ENCODE peak calls at places on chromosomes 1 and 21, in four cellular contexts. Y is CD8-positive, alpha-beta T cell; N is ovary; W is AG09309. H is an unnamed sample.

GRCh38 chr1:156802421-156802820 is 14.2 kb downstream of the SH2D2A start:
- DNase-seq in N (no peak), W (no peak), Y (no peak), H (no peak)

GRCh38 chr1:47911892-47912291 is 85.3 kb downstream of the TRABD2B start:
- DNase-seq in N (no peak), W (no peak), Y (no peak), H (no peak)

GRCh38 chr1:44568128-44568900 is 106.0 kb downstream of the TMEM53 start:
- DNase-seq in Y (no peak), N (no peak), W (no peak), H (no peak)

GRCh38 chr1:174769961-174770549 is 229.7 kb upstream of the CACYBP start:
- DNase-seq in N (no peak), W (peak), Y (no peak), H (peak)

GRCh38 chr1:102970496-102971078 is 137.7 kb downstream of the COL11A1 start:
- DNase-seq in W (peak), N (no peak), Y (no peak), H (peak)

GRCh38 chr1:241614144-241614543 is 26.0 kb downstream of the CHML start:
- DNase-seq in W (no peak), N (no peak), Y (no peak), H (no peak)

GRCh38 chr1:153880962-153881361 is 41.8 kb downstream of the GATAD2B start:
- DNase-seq in Y (peak), N (peak), W (peak), H (peak)

GRCh38 chr1:9842073-9842711 is 18.4 kb upstream of the CLSTN1 start:
- DNase-seq in Y (no peak), N (no peak), W (no peak), H (no peak)

GRCh38 chr1:172108494-172108893 is 267.2 kb downstream of the DNM3 start:
- DNase-seq in W (no peak), N (no peak), Y (no peak), H (no peak)

GRCh38 chr1:2499260-2499659 is 23.2 kb downstream of the PLCH2 start:
- DNase-seq in Y (no peak), W (no peak), N (no peak), H (no peak)

GRCh38 chr1:2501820-2502119 is 24.6 kb downstream of the PANK4 start:
- DNase-seq in N (no peak), Y (no peak), W (no peak), H (no peak)

GRCh38 chr1:2498648-2499047 is 22.6 kb downstream of the PLCH2 start:
- DNase-seq in W (no peak), N (no peak), Y (no peak), H (no peak)

GRCh38 chr1:2501041-2501819 is 25.1 kb downstream of the PLCH2 start:
- DNase-seq in W (no peak), N (no peak), Y (no peak), H (peak)

GRCh38 chr1:2499986-2500596 is 24.0 kb downstream of the PLCH2 start:
- DNase-seq in Y (peak), N (no peak), W (no peak), H (no peak)
- H3K4me3 ChIP-seq in Y (no peak), N (no peak), W (no peak), H (no peak)

DNA sequence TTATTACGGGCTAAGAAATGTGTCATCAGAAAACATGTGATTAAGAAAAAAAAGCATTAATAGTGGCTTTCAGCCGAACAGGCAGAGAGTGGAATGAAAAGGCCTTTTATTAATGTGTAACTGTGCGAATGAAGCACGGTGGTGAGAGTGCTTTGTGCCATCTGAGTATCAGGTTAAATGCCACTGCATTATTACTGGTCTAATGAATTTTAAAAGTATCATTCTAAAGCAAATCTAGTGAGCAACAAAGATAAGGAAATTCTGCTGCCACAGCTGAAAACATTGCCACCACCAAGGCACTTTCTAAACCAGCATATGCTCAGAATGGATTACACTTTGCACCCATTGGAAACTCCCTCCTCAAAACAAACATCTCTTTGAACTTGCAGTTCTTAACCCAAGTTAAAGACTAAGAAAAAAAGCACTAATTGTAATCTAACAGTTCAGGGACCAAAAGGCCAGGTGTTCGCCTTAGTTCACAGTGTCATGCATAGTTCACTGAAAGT is 30.1 kb upstream of the SSX2IP start:
- DNase-seq in N (no peak), Y (no peak), W (no peak), H (no peak)
- H3K4me3 ChIP-seq in N (no peak), Y (no peak), W (no peak), H (no peak)

DNA sequence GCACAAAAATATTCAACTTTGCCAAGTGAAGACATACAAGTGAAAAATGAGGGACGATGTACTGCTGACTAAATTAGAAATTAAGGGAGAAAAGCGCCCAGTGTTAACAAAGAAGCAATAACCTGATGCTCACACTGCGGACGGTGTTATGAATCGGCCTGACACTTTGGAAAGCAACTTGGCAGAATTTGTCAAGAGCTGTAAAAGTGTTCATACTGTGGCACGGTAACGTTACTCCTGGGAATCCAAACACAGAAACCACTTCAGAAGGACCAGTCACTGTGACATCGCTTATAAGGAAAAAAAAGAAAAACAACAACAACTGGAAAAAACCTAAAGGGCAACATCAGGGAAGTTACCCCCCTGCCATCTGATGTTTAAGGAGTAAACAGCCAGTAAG is 27.8 kb downstream of the CAPZB start:
- DNase-seq in N (no peak), W (no peak), Y (no peak), H (no peak)
- H3K4me3 ChIP-seq in N (no peak), W (no peak), Y (no peak), H (no peak)

GRCh38 chr1:234214911-234215892 is 158.1 kb upstream of the COA6 start:
- DNase-seq in Y (no peak), N (no peak), W (no peak), H (no peak)

GRCh38 chr1:234216116-234216703 is 157.0 kb upstream of the COA6 start:
- DNase-seq in N (no peak), Y (no peak), W (no peak), H (no peak)

GRCh38 chr1:234214129-234214910 is 158.9 kb upstream of the COA6 start:
- DNase-seq in W (no peak), N (no peak), Y (no peak), H (no peak)

GRCh38 chr1:234212764-234213406 is 160.4 kb upstream of the COA6 start:
- DNase-seq in W (no peak), N (no peak), Y (no peak), H (no peak)

DNA sequence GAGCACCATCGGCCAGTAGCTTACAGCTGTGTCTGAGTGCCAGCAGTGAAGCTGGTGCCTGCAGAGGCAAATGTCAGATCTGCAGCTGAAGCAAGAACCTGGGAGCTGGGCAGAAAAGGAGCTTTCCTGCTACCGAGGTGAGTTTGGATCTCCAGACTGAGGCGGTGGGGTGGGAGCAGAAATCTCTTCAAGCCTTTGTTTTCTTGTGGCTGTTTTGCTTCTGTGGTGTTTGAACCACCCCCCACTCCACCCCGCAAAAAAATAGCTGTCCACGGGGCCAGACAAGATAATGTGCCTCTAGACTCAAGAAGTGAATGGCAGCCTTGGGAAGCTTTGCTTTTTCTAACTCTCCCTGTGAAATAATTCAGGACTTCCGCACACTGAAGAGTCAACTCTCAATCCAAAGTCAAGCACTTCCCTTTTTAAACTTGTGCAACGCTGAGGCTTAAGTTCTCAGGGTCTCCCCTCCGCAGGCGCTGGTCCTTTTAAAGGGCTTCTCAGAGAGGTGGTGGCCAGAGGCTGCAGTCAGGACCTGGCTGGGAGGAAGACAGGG is 159.6 kb upstream of the COA6 start:
- DNase-seq in W (no peak), N (no peak), Y (no peak), H (no peak)
- H3K4me3 ChIP-seq in W (peak), N (no peak), Y (no peak), H (no peak)

DNA sequence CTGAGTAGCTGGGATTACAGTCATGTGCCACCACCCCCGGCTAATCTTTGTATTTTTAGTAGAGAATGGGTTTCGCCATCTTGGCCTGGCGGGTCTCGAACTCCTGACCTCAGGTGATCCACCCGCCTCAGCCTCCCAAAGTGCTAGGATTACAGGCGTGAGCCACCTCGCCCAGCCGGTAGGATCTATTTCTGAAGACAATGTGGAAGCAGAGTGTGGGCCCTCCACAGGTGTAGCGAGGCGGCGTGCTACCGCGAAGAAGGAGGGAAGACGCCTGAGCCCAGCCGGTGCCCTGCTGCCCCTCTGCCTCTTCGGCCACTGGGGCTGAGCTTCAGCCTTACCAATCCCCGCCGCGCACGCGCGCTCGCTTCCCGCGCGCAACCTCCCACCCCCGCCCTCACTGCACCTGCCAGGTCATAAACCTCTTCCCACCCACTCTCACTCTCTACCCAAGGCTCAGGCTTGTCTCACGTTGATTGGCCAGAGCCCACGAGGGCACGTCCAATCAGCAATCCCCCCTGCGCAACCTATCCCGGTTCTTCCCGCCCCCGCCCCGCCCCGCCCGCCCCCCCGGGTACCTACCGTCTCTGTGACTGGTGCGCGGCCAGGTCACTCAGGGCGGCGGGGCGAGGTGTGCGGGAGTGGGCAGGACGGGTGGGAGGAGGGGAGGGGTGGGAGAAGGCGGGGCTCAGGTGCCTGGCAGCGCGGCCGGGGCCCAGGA is 409 bp upstream of the HOOK1 start:
- DNase-seq in W (no peak), N (peak), Y (peak), H (no peak)
- H3K4me3 ChIP-seq in W (no peak), N (peak), Y (peak), H (peak)

DNA sequence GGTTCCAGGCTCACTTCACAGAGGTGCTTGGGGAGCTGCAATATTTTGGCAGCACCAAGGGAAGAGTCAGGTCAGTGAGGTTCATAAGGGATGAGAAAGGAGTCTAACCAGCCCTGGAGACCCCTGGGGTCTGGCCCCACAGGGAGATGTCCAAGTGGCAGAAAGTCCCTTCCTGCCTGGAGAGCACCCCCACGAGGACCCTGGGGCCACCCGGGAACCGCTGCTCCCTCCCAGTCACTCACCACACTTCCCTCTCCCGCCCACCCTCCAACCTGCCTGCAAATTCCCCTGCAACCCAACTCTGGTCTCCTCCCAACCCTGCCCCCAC is 6.5 kb upstream of the ITGB2 start:
- DNase-seq in W (no peak), N (no peak), Y (peak), H (no peak)
- H3K4me3 ChIP-seq in W (no peak), N (no peak), Y (peak), H (no peak)

GRCh38 chr1:201666645-201667044 is 127.7 kb downstream of the NAV1 start:
- DNase-seq in W (no peak), Y (no peak), N (no peak), H (no peak)
- H3K4me3 ChIP-seq in W (no peak), Y (no peak), N (no peak), H (no peak)

DNA sequence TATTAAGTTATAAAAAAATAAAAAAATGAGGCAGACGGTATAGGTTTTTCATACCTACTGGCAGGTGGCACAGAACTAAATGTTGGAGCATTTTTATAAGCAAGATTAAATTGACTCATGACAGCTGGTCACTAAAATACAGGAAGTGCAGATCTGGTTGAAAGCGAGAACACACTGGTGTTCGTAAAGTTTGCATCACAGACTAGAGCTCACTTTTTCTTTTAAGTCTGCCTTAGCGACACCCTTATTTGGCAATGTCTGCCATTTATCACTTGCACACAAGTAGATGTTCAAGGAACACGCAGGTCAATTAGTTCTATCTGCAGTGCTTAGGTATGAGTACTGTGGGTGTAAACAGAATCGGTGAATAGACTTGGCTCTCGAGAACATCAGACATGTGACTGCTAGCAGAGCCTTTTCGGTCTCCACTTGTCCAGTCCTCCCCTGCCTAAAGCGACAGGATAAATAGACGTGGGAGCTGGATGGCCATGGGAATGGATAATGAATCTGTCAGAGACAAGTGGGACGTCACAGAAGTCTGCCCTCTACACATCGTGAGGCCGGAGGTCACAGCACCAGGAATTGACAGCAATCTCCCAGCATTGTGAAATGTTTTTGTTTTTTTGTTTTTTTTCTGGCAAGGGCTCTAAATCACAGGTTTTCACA is 248.7 kb downstream of the NTNG1 start:
- DNase-seq in N (no peak), W (no peak), Y (no peak), H (no peak)
- H3K4me3 ChIP-seq in N (no peak), W (no peak), Y (no peak), H (no peak)